ENCODE peak calls at places on chromosomes 1 and 21, in four cellular contexts. E is stimulated activated CD8-positive, alpha-beta memory T cell treated with anti-CD3 and anti-CD28 coated beads, Interleukin-12 subunit alpha, Interleukin-12 subunit beta, amount 100 ng/mL, for 1 hour; L is NCI-H187 treated with DMSO at 0.1 percent for 48 hours; Z is Calu3. C is an unnamed sample.

GRCh38 chr1:201636581-201636980 is 97.7 kb downstream of the NAV1 start:
- DNase-seq in E (no peak), L (no peak), Z (no peak), C (no peak)

GRCh38 chr1:234542211-234542850 is 63.4 kb upstream of the TARBP1 start:
- DNase-seq in E (no peak), L (no peak), Z (no peak), C (no peak)

GRCh38 chr1:145702826-145703225 is 4.3 kb downstream of the PDZK1 start:
- DNase-seq in E (no peak), L (no peak), Z (no peak), C (no peak)

GRCh38 chr1:181354865-181355264 is 128.5 kb upstream of the CACNA1E start:
- DNase-seq in E (no peak), L (no peak), Z (no peak), C (no peak)

GRCh38 chr1:205458777-205459566 is 3.1 kb upstream of the BLACAT1 start:
- DNase-seq in E (no peak), L (no peak), Z (peak; percentile 72), C (no peak)

GRCh38 chr1:71796044-71796443 is 486.3 kb downstream of the NEGR1 start:
- DNase-seq in E (no peak), L (peak; percentile 40), Z (peak; percentile 2), C (no peak)

GRCh38 chr1:226541631-226542622 is 6.6 kb upstream of the STUM start:
- DNase-seq in E (no peak), L (no peak), Z (no peak), C (peak; percentile 61)

GRCh38 chr1:98674075-98674781 is 12.7 kb downstream of the SNX7 start:
- DNase-seq in E (no peak), L (no peak), Z (no peak), C (no peak)

GRCh38 chr1:230982698-230983097 is 3.8 kb downstream of the ARV1 start:
- DNase-seq in E (no peak), L (no peak), Z (no peak), C (no peak)

GRCh38 chr1:54069792-54070548 is 16.6 kb downstream of the TCEANC2 start:
- DNase-seq in E (no peak), L (no peak), Z (no peak), C (no peak)

GRCh38 chr1:9440763-9441194 is 98.5 kb upstream of the SLC25A33 start:
- DNase-seq in E (no peak), L (no peak), Z (no peak), C (no peak)

GRCh38 chr1:68213843-68214242 is 18.5 kb downstream of the WLS start:
- DNase-seq in E (no peak), L (no peak), Z (no peak), C (peak; percentile 75)

GRCh38 chr21:35423694-35424093 is 374.6 kb upstream of the RUNX1 start:
- DNase-seq in E (no peak), L (no peak), Z (no peak), C (no peak)

GRCh38 chr1:212545941-212546638 is 62.5 kb upstream of the ATF3 start:
- DNase-seq in E (no peak), L (no peak), Z (no peak), C (no peak)

GRCh38 chr1:199774433-199775089 is 252.9 kb upstream of the NR5A2 start:
- DNase-seq in E (no peak), L (no peak), Z (peak; percentile 45), C (peak; percentile 40)

GRCh38 chr1:215290018-215290417 is 207.5 kb downstream of the KCNK2 start:
- DNase-seq in E (no peak), L (no peak), Z (no peak), C (no peak)

GRCh38 chr1:23424171-23424959 is at the start of gene TCEA3:
- DNase-seq in E (no peak), L (no peak), Z (no peak), C (peak; percentile 76)

GRCh38 chr1:156898151-156898550 is 4.6 kb downstream of the PEAR1 start:
- DNase-seq in E (no peak), L (no peak), Z (no peak), C (no peak)

GRCh38 chr1:99942723-99943122 is 27.1 kb upstream of the SLC35A3 start:
- DNase-seq in E (no peak), L (no peak), Z (no peak), C (no peak)

GRCh38 chr1:246907472-246907871 is 24.3 kb downstream of the AHCTF1 start:
- DNase-seq in E (no peak), L (no peak), Z (peak; percentile 19), C (peak; percentile 20)

GRCh38 chr1:190169311-190170067 is 308.2 kb downstream of the BRINP3 start:
- DNase-seq in E (no peak), L (no peak), Z (no peak), C (no peak)

GRCh38 chr1:156444407-156445001 is 56.1 kb downstream of the MEF2D start:
- DNase-seq in E (no peak), L (no peak), Z (peak; percentile 61), C (no peak)

GRCh38 chr1:235206533-235207201 is 45.6 kb upstream of the RBM34 start:
- DNase-seq in E (no peak), L (no peak), Z (no peak), C (no peak)

GRCh38 chr1:151989131-151989868 is 4.4 kb downstream of the S100A10 start:
- DNase-seq in E (no peak), L (no peak), Z (peak; percentile 85), C (peak; percentile 76)

GRCh38 chr1:201703646-201704438 is 125.1 kb upstream of the IPO9 start:
- DNase-seq in E (peak; percentile 35), L (no peak), Z (peak; percentile 93), C (peak; percentile 85)

GRCh38 chr1:198157847-198158765 is 1.3 kb downstream of the NEK7 start:
- DNase-seq in E (no peak), L (no peak), Z (no peak), C (peak; percentile 14)

GRCh38 chr1:37575692-37576091 is 19.0 kb downstream of the DNALI1 start:
- DNase-seq in E (no peak), L (no peak), Z (no peak), C (no peak)

GRCh38 chr1:53552146-53552940 is 93.1 kb downstream of the DMRTB1 start:
- DNase-seq in E (no peak), L (no peak), Z (no peak), C (no peak)

GRCh38 chr1:225454067-225454618 is 26.3 kb upstream of the LBR start:
- DNase-seq in E (no peak), L (no peak), Z (no peak), C (peak; percentile 7)

GRCh38 chr21:39114871-39115658 is 68.2 kb downstream of the PSMG1 start:
- DNase-seq in E (no peak), L (no peak), Z (no peak), C (no peak)

GRCh38 chr1:2588661-2589330 is 2.2 kb downstream of the PRXL2B start:
- DNase-seq in E (no peak), L (no peak), Z (no peak), C (no peak)

GRCh38 chr1:8598060-8598724 is 219.2 kb downstream of the RERE start:
- DNase-seq in E (no peak), L (no peak), Z (no peak), C (peak; percentile 26)

GRCh38 chr1:7488475-7488842 is 282.6 kb upstream of the VAMP3 start:
- DNase-seq in E (no peak), L (no peak), Z (no peak), C (no peak)

GRCh38 chr1:209328178-209328577 is 255.3 kb upstream of the CAMK1G start:
- DNase-seq in E (no peak), L (no peak), Z (no peak), C (no peak)

GRCh38 chr21:43024737-43025136 is 50.4 kb downstream of the PKNOX1 start:
- DNase-seq in E (no peak), L (no peak), Z (no peak), C (no peak)

GRCh38 chr21:26717146-26717739 is 128.0 kb downstream of the ADAMTS1 start:
- DNase-seq in E (no peak), L (no peak), Z (no peak), C (no peak)

GRCh38 chr1:242185728-242186127 is 186.8 kb upstream of the MAP1LC3C start:
- DNase-seq in E (no peak), L (no peak), Z (no peak), C (no peak)

GRCh38 chr1:83845437-83846071 is 153.4 kb downstream of the TTLL7 start:
- DNase-seq in E (no peak), L (no peak), Z (no peak), C (no peak)

GRCh38 chr1:7549277-7549676 is 221.8 kb upstream of the VAMP3 start:
- DNase-seq in E (no peak), L (no peak), Z (peak; percentile 77), C (no peak)